ENCODE peak calls at places on chromosome 4, in ten cellular contexts. Y is heart left ventricle, Q is hepatocyte, M is lower lobe of right lung, N is Panc1, O is mucosa of descending colon, L is right lobe of liver, P is stomach, X is upper lobe of right lung, V is esophagus squamous epithelium. E is an unnamed sample. For H3K4me1, the result is how much of the 10 kb centered on the place peaks cover.

GRCh38 chr4:158068063-158068462 is 104.8 kb downstream of the GASK1B start:
- DNase-seq in Y (no peak), O (no peak), X (no peak), N (no peak), P (no peak), M (no peak), Q (no peak), V (no peak), L (no peak), E (no peak)

GRCh38 chr4:29805245-29805644 is 914.9 kb upstream of the PCDH7 start:
- DNase-seq in V (no peak), O (no peak), Y (no peak), N (no peak), X (no peak), Q (peak), L (no peak), P (no peak), M (no peak), E (no peak)

GRCh38 chr4:4720671-4721070 is 138.8 kb upstream of the MSX1 start:
- DNase-seq in L (no peak), Q (no peak), P (no peak), O (no peak), Y (no peak), M (no peak), V (no peak), X (no peak), N (no peak), E (no peak)

GRCh38 chr4:101279377-101279871 is 67.9 kb downstream of the PPP3CA start:
- DNase-seq in V (no peak), Y (peak), X (no peak), Q (peak), P (no peak), N (no peak), M (no peak), O (no peak), L (no peak), E (peak)

GRCh38 chr4:26346203-26346620 is 25.4 kb downstream of the RBPJ start:
- DNase-seq in M (no peak), L (no peak), P (peak), X (no peak), V (no peak), Y (peak), N (no peak), O (no peak), Q (no peak), E (no peak)

GRCh38 chr4:119020158-119020557 is 115.5 kb upstream of the MYOZ2 start:
- DNase-seq in V (no peak), P (no peak), O (no peak), M (no peak), Q (peak), L (no peak), Y (no peak), N (no peak), X (no peak), E (no peak)

GRCh38 chr4:25879991-25880641 is 17.3 kb upstream of the SEL1L3 start:
- DNase-seq in P (no peak), L (no peak), Q (no peak), Y (no peak), O (no peak), V (no peak), X (no peak), M (no peak), N (no peak), E (no peak)

GRCh38 chr4:55912249-55912648 is 36.5 kb upstream of the CEP135 start:
- DNase-seq in L (no peak), O (no peak), V (no peak), P (no peak), X (no peak), Q (no peak), Y (no peak), M (no peak), N (no peak), E (no peak)

GRCh38 chr4:1643971-1644735 is 40.0 kb downstream of the FAM53A start:
- DNase-seq in M (no peak), X (no peak), Y (no peak), Q (no peak), O (no peak), V (no peak), L (no peak), N (no peak), P (no peak), E (no peak)

GRCh38 chr4:174553828-174554227 is 31.5 kb upstream of the HPGD start:
- DNase-seq in X (no peak), P (no peak), M (no peak), V (no peak), Y (no peak), Q (no peak), L (no peak), O (no peak), N (no peak), E (no peak)

GRCh38 chr4:47217884-47218283 is 186.5 kb downstream of the GABRB1 start:
- DNase-seq in Q (no peak), Y (no peak), O (no peak), P (no peak), L (no peak), N (no peak), X (no peak), V (no peak), M (no peak), E (no peak)

GRCh38 chr4:2064276-2064991 is 5.3 kb downstream of the NAT8L start:
- DNase-seq in Q (no peak), M (peak), V (no peak), L (no peak), N (no peak), Y (peak), O (peak), X (no peak), P (peak), E (peak)

GRCh38 chr4:85606505-85606904 is 131.6 kb downstream of the ARHGAP24 start:
- DNase-seq in N (no peak), Q (no peak), V (no peak), M (no peak), X (no peak), Y (no peak), P (no peak), L (no peak), O (no peak), E (no peak)

GRCh38 chr4:183554878-183555585 is 50.2 kb downstream of the ING2 start:
- DNase-seq in L (no peak), O (no peak), M (peak), N (no peak), P (no peak), Q (no peak), X (peak), Y (no peak), V (no peak), E (no peak)

GRCh38 chr4:113436360-113436759 is 325.2 kb downstream of the CAMK2D start:
- DNase-seq in V (no peak), X (no peak), O (no peak), Y (no peak), M (no peak), P (no peak), L (no peak), N (no peak), Q (no peak), E (no peak)

GRCh38 chr4:164412246-164412645 is 341.7 kb upstream of the SMIM31 start:
- DNase-seq in M (no peak), L (no peak), Q (no peak), P (no peak), Y (no peak), X (no peak), O (no peak), V (no peak), N (no peak), E (no peak)

GRCh38 chr4:104986306-104986705 is 160.4 kb upstream of the TET2 start:
- DNase-seq in O (no peak), M (no peak), X (no peak), V (no peak), P (no peak), L (no peak), Y (no peak), Q (no peak), N (no peak), E (no peak)

GRCh38 chr4:41363384-41363981 is 106.8 kb downstream of the UCHL1 start:
- DNase-seq in L (no peak), O (no peak), P (no peak), X (no peak), Y (peak), N (no peak), Q (no peak), V (no peak), M (no peak), E (peak)

GRCh38 chr4:61359301-61359700 is 159.2 kb downstream of the ADGRL3 start:
- DNase-seq in P (no peak), Q (no peak), M (no peak), X (no peak), Y (no peak), V (no peak), L (no peak), O (no peak), N (no peak), E (no peak)

GRCh38 chr4:181966084-181966483 is 277.1 kb upstream of the TENM3 start:
- DNase-seq in V (no peak), N (no peak), L (no peak), P (no peak), Q (no peak), Y (no peak), M (no peak), O (no peak), X (no peak), E (no peak)

GRCh38 chr4:39713691-39714090 is 15.8 kb downstream of the UBE2K start:
- DNase-seq in N (no peak), P (no peak), V (no peak), Q (no peak), O (no peak), L (no peak), M (no peak), X (no peak), Y (no peak), E (no peak)

GRCh38 chr4:84878090-84878489 is 88.4 kb downstream of the WDFY3 start:
- DNase-seq in O (no peak), Q (no peak), X (no peak), N (no peak), Y (no peak), L (no peak), M (no peak), P (no peak), V (no peak), E (no peak)

GRCh38 chr4:10664408-10664807 is 20.2 kb downstream of the CLNK start:
- DNase-seq in Q (peak), X (no peak), V (no peak), M (no peak), P (peak), L (no peak), O (no peak), N (no peak), Y (peak), E (peak)

GRCh38 chr4:3311095-3311372 is 18.2 kb downstream of the RGS12 start:
- DNase-seq in N (no peak), M (no peak), Y (no peak), O (no peak), X (peak), V (no peak), P (peak), Q (no peak), L (peak), E (no peak)

GRCh38 chr4:158209825-158210807 is at the start of gene TMEM144:
- DNase-seq in L (peak), M (peak), V (peak), Y (peak), Q (peak), P (peak), X (peak), O (peak), N (peak), E (peak)

GRCh38 chr4:92305148-92305877 is 1.5 kb downstream of the GRID2 start:
- DNase-seq in Y (peak), O (no peak), X (peak), V (no peak), P (peak), L (no peak), M (peak), Q (peak), N (no peak), E (peak)

GRCh38 chr4:15682790-15683495 is 1.3 kb downstream of the FAM200B start:
- DNase-seq in Y (no peak), L (no peak), Q (no peak), X (no peak), O (no peak), V (no peak), P (no peak), N (no peak), M (no peak), E (no peak)

GRCh38 chr4:137310156-137310555 is 222.1 kb downstream of the PCDH18 start:
- DNase-seq in V (no peak), O (no peak), Y (no peak), Q (no peak), P (no peak), M (no peak), L (no peak), X (no peak), N (no peak), E (no peak)

GRCh38 chr4:184312126-184312525 is 94.5 kb upstream of the ENPP6 start:
- DNase-seq in X (no peak), Y (no peak), N (no peak), Q (no peak), V (no peak), O (no peak), L (peak), P (no peak), M (no peak), E (no peak)

GRCh38 chr4:86218721-86219481 is 141.0 kb downstream of the MAPK10 start:
- DNase-seq in Y (no peak), Q (no peak), M (no peak), N (no peak), P (no peak), O (no peak), V (no peak), L (no peak), X (no peak), E (no peak)

GRCh38 chr4:36281384-36282106 is at the start of gene DTHD1:
- DNase-seq in M (no peak), N (no peak), V (no peak), Y (no peak), Q (no peak), P (no peak), O (no peak), X (no peak), L (no peak), E (no peak)

GRCh38 chr4:76658231-76659102 is 223.4 kb downstream of the SHROOM3 start:
- DNase-seq in Q (no peak), M (no peak), O (no peak), V (no peak), L (no peak), Y (no peak), P (no peak), X (no peak), N (no peak), E (no peak)

GRCh38 chr4:182917182-182918043 is at the start of gene DCTD:
- DNase-seq in V (peak), L (peak), N (no peak), Y (peak), P (peak), O (peak), M (peak), X (peak), Q (peak), E (peak)

GRCh38 chr4:1515156-1515555 is 108.9 kb upstream of the NKX1-1 start:
- DNase-seq in O (no peak), Q (no peak), X (peak), N (no peak), Y (no peak), M (no peak), L (no peak), P (no peak), V (no peak), E (no peak)

GRCh38 chr4:1998296-1998695 is 10.5 kb downstream of the NELFA start:
- DNase-seq in L (no peak), O (no peak), X (no peak), M (no peak), V (no peak), Y (no peak), N (no peak), Q (peak), P (no peak), E (no peak)

GRCh38 chr4:106314960-106315359 is 1.0 kb downstream of the TBCK start:
- DNase-seq in O (no peak), L (no peak), Q (no peak), Y (no peak), M (no peak), N (no peak), P (no peak), V (no peak), X (no peak), E (no peak)

GRCh38 chr4:124184767-124185166 is 527.8 kb downstream of the ANKRD50 start:
- DNase-seq in N (no peak), L (no peak), Q (no peak), V (no peak), O (no peak), X (no peak), M (no peak), P (no peak), Y (no peak), E (no peak)
- H3K4me1 ChIP-seq in N (under half), L (under half), Q (under half), V (under half), O (under half), X (under half), M (under half), P (under half), Y (under half), E (under half)

GRCh38 chr4:121226362-121226761 is 62.2 kb upstream of the TNIP3 start:
- DNase-seq in P (no peak), M (no peak), V (no peak), Y (no peak), O (no peak), Q (no peak), N (no peak), X (no peak), L (no peak), E (no peak)

GRCh38 chr4:121228851-121229250 is 64.7 kb upstream of the TNIP3 start:
- DNase-seq in V (no peak), Q (no peak), O (no peak), N (no peak), X (no peak), P (no peak), L (no peak), Y (no peak), M (no peak), E (no peak)

GRCh38 chr4:121229993-121230392 is 65.9 kb upstream of the TNIP3 start:
- DNase-seq in N (no peak), O (no peak), Q (no peak), V (no peak), X (no peak), L (no peak), Y (no peak), P (no peak), M (no peak), E (no peak)

GRCh38 chr4:121221608-121222007 is 57.5 kb upstream of the TNIP3 start:
- DNase-seq in N (no peak), P (no peak), X (no peak), L (no peak), V (no peak), Y (no peak), Q (no peak), O (no peak), M (no peak), E (no peak)

GRCh38 chr4:121227254-121227867 is 63.2 kb upstream of the TNIP3 start:
- DNase-seq in P (no peak), M (no peak), V (no peak), Y (no peak), O (no peak), L (no peak), N (no peak), Q (no peak), X (no peak), E (no peak)
- TF ChIP-seq CTCF in P (no peak), M (no peak), V (peak), Y (no peak), O (no peak), L (no peak), N (no peak), Q (no peak), X (peak), E (no peak)

DNA sequence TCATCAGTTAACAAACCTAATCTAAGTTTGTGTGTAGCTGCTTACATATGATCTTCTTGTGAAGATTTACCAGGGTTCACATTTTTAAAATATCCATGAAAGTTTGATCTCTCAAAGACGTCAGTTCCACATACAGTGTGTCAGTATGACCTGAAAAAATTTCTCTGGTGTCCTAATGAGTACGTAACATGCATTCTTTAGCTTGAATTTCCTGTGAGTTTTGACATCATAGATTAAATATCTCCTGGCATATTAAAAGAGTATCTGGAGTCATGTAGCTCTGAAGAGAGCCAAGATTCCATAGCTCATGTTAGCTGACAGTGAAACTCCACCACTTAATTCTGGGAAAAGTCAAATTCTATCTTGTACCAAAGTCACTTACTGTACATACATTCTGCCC is 43.9 kb upstream of the PDLIM5 start:
- DNase-seq in N (no peak), M (no peak), P (no peak), L (no peak), X (no peak), Y (no peak), O (no peak), V (no peak), Q (no peak), E (no peak)
- H3K4me1 ChIP-seq in N (under half), M (under half), P (under half), L (under half), X (under half), Y (half or more), O (under half), V (under half), Q (under half), E (half or more)

DNA sequence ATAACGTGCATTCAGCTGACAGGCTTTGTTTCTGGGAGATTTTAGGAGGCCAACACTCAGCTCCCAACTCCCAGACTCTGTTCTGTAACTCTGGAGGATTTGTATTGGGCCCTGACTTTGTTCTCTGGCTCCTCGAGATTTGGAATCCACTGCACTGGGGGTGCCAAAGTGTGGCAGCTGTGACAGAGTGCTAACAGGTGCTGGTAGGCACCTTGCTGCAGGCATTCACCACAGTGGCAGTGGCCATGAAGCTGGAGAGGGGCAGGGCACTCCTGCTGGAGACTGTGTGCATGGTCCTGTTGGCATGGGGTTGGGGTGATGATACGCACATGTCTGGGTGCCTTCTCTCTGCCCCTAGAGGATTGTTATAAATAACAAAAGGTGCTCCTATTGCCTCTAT is 1094.9 kb upstream of the SLIT2 start:
- DNase-seq in O (no peak), P (no peak), M (no peak), Y (no peak), N (no peak), Q (no peak), V (no peak), L (no peak), X (no peak), E (no peak)
- TF ChIP-seq CTCF in O (no peak), P (no peak), M (no peak), Y (no peak), N (no peak), Q (no peak), V (no peak), L (no peak), X (no peak), E (no peak)

GRCh38 chr4:52870225-52870624 is 8.1 kb downstream of the RASL11B start:
- DNase-seq in N (no peak), Y (peak), L (no peak), X (peak), M (peak), Q (no peak), P (peak), O (no peak), V (no peak), E (peak)
- H3K4me1 ChIP-seq in N (under half), Y (half or more), L (under half), X (under half), M (under half), Q (under half), P (half or more), O (under half), V (under half), E (half or more)

DNA sequence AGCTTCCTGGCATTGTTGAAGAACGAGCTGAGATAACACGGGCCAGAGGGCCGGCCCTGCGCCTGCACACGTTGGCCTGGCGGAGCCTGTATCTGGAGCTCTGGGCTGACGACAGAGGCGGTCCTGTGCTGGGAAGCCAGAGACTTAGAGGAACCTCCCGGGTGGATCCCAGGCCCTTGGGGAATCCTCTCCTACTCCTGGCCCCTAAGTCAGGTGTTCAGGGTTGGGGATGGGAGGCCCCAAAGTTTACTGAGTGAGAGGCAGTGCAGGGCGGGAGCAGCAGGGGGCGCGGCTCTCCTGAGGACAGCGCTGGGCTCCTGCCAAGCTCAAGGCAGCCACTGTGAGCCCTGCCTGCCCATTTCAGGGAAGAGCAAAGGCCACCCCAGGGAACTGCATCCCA is 2.5 kb upstream of the HTRA3 start:
- DNase-seq in O (peak), L (peak), N (peak), Y (peak), Q (peak), M (peak), V (no peak), X (peak), P (peak), E (peak)
- TF ChIP-seq CTCF in O (peak), L (peak), N (peak), Y (peak), Q (peak), M (peak), V (peak), X (peak), P (peak), E (peak)

E was measured in left ventricle myocardium inferior.